ENCODE peak calls at places on chromosomes 3 and 15, in seven cellular contexts. A is fibroblast of pulmonary artery; X is activated CD8-positive, alpha-beta memory T cell treated with anti-CD3 and anti-CD28 coated beads, Interleukin-2, amount 50 U/mL, for 48 hours; T is cardiac fibroblast; M is HT1080; E is C1 segment of cervical spinal cord; F is testis. D is an unnamed sample.

GRCh38 chr3:16842710-16843270 is 42.0 kb upstream of the PLCL2 start:
- DNase-seq in M (no peak), E (no peak), F (no peak), X (no peak), T (no peak), A (no peak), D (no peak)

GRCh38 chr3:13822042-13822441 is 57.8 kb downstream of the WNT7A start:
- DNase-seq in A (no peak), E (no peak), F (no peak), M (peak), T (peak), X (no peak), D (no peak)

GRCh38 chr3:196163212-196163611 is 48.0 kb downstream of the ZDHHC19 start:
- DNase-seq in A (no peak), X (no peak), E (no peak), T (no peak), F (no peak), M (no peak), D (no peak)

GRCh38 chr15:33145447-33145846 is 49.1 kb downstream of the FMN1 start:
- DNase-seq in E (no peak), X (no peak), T (no peak), A (no peak), F (no peak), M (no peak), D (no peak)

GRCh38 chr3:123623346-123623880 is 38.6 kb upstream of the HACD2 start:
- DNase-seq in A (no peak), M (peak), T (peak), F (no peak), X (no peak), E (no peak), D (peak)

GRCh38 chr3:186790261-186790981 is 7.0 kb downstream of the EIF4A2 start:
- DNase-seq in T (peak), A (peak), E (no peak), F (no peak), X (peak), M (peak), D (peak)

GRCh38 chr15:80777137-80777536 is 2.0 kb upstream of the CEMIP start:
- DNase-seq in E (no peak), A (peak), F (no peak), M (peak), X (no peak), T (peak), D (peak)

GRCh38 chr3:3862534-3862933 is 63.3 kb downstream of the LRRN1 start:
- DNase-seq in T (no peak), X (no peak), F (no peak), M (no peak), A (no peak), E (no peak), D (no peak)

GRCh38 chr3:81788650-81789049 is 27.2 kb upstream of the GBE1 start:
- DNase-seq in M (no peak), A (no peak), X (no peak), E (no peak), F (no peak), T (no peak), D (no peak)

GRCh38 chr3:54817628-54818027 is 110.2 kb downstream of the LRTM1 start:
- DNase-seq in M (no peak), E (no peak), A (no peak), F (no peak), X (no peak), T (no peak), D (peak)

GRCh38 chr3:41450416-41451231 is 251.3 kb downstream of the CTNNB1 start:
- DNase-seq in F (no peak), A (no peak), M (no peak), T (no peak), X (no peak), E (no peak), D (no peak)

GRCh38 chr15:85691350-85692240 is 103.1 kb downstream of the KLHL25 start:
- DNase-seq in F (no peak), T (no peak), E (no peak), M (no peak), X (peak), A (no peak), D (no peak)

GRCh38 chr3:30162579-30162978 is 443.8 kb upstream of the TGFBR2 start:
- DNase-seq in F (no peak), X (no peak), A (peak), M (peak), E (no peak), T (peak), D (peak)

GRCh38 chr3:168248383-168249047 is 152.8 kb upstream of the GOLIM4 start:
- DNase-seq in M (peak), T (peak), E (no peak), A (peak), F (peak), X (no peak), D (peak)

GRCh38 chr15:47673343-47673761 is 44.0 kb upstream of the SEMA6D start:
- DNase-seq in A (peak), M (no peak), X (no peak), E (no peak), F (peak), T (no peak), D (no peak)

GRCh38 chr15:99703603-99704443 is 29.4 kb downstream of the LYSMD4 start:
- DNase-seq in T (peak), X (no peak), A (peak), E (no peak), F (peak), M (peak), D (peak)

GRCh38 chr3:87792532-87793321 is 266.1 kb downstream of the CGGBP1 start:
- DNase-seq in E (no peak), F (peak), T (peak), M (peak), A (no peak), X (no peak), D (no peak)

GRCh38 chr15:100350434-100351226 is 8.9 kb upstream of the ADAMTS17 start:
- DNase-seq in T (peak), A (peak), M (no peak), F (no peak), X (no peak), E (no peak), D (peak)

GRCh38 chr3:184305577-184305976 is 6.5 kb downstream of the PSMD2 start:
- DNase-seq in M (peak), T (peak), A (peak), E (no peak), F (no peak), X (no peak), D (peak)

D was measured in IMR-90.